ENCODE peak calls at places on chromosomes 4 and X, in six cellular contexts. M is esophagus squamous epithelium, O is GM12891, A is K562, Q is ovary, L is heart left ventricle. N is an unnamed sample.

GRCh38 chrX:132740316-132741123 is 217.9 kb downstream of the HS6ST2 start:
- DNase-seq in M (no peak), O (no peak), A (no peak), Q (no peak), L (no peak), N (no peak)

GRCh38 chrX:13252726-13253125 is 67.1 kb downstream of the ATXN3L start:
- DNase-seq in M (no peak), O (no peak), A (no peak), Q (no peak), L (no peak), N (no peak)

GRCh38 chrX:115650916-115651315 is 89.9 kb downstream of the PLS3 start:
- DNase-seq in M (no peak), O (no peak), A (peak), Q (peak), L (peak), N (no peak)

GRCh38 chr4:24482871-24483270 is 101.5 kb downstream of the DHX15 start:
- DNase-seq in M (no peak), O (no peak), A (no peak), Q (no peak), L (no peak), N (no peak)

GRCh38 chr4:132299866-132300265 is 849.2 kb upstream of the PCDH10 start:
- DNase-seq in M (no peak), O (no peak), A (no peak), Q (no peak), L (no peak), N (no peak)

GRCh38 chr4:177265729-177266128 is 43.9 kb upstream of the NEIL3 start:
- DNase-seq in M (no peak), O (no peak), A (no peak), Q (no peak), L (no peak), N (no peak)

GRCh38 chrX:155009994-155010472 is 12.5 kb downstream of the F8 start:
- DNase-seq in M (no peak), O (no peak), A (no peak), Q (no peak), L (no peak), N (no peak)

GRCh38 chr4:82758701-82759685 is 39.6 kb downstream of the SCD5 start:
- DNase-seq in M (no peak), O (no peak), A (no peak), Q (no peak), L (no peak), N (no peak)

GRCh38 chr4:40531636-40532023 is 98.0 kb downstream of the RBM47 start:
- DNase-seq in M (no peak), O (no peak), A (no peak), Q (no peak), L (no peak), N (no peak)

GRCh38 chrX:134443020-134443419 is 16.9 kb upstream of the HPRT1 start:
- DNase-seq in M (no peak), O (no peak), A (no peak), Q (no peak), L (no peak), N (no peak)

GRCh38 chr4:139956436-139957107 is 197.4 kb downstream of the MAML3 start:
- DNase-seq in M (no peak), O (no peak), A (no peak), Q (peak), L (no peak), N (no peak)

GRCh38 chr4:183392377-183392776 is 52.1 kb upstream of the CDKN2AIP start:
- DNase-seq in M (no peak), O (no peak), A (peak), Q (no peak), L (no peak), N (no peak)

GRCh38 chr4:182897601-182898478 is 19.3 kb downstream of the DCTD start:
- DNase-seq in M (no peak), O (no peak), A (no peak), Q (no peak), L (no peak), N (no peak)

GRCh38 chr4:24794111-24794860 is 1.1 kb upstream of the SOD3 start:
- DNase-seq in M (no peak), O (no peak), A (no peak), Q (peak), L (peak), N (no peak)

GRCh38 chr4:24551492-24552330 is 32.6 kb downstream of the DHX15 start:
- DNase-seq in M (no peak), O (no peak), A (peak), Q (no peak), L (no peak), N (no peak)

GRCh38 chr4:37101686-37102085 is 142.9 kb upstream of the NWD2 start:
- DNase-seq in M (no peak), O (no peak), A (no peak), Q (no peak), L (no peak), N (no peak)

GRCh38 chr4:120843840-120844527 is 78.5 kb downstream of the PRDM5 start:
- DNase-seq in M (no peak), O (no peak), A (no peak), Q (peak), L (no peak), N (peak)

GRCh38 chr4:83207497-83208105 is 77.0 kb downstream of the COQ2 start:
- DNase-seq in M (no peak), O (no peak), A (no peak), Q (no peak), L (no peak), N (peak)

GRCh38 chrX:40108959-40109287 is 11.2 kb upstream of the BCOR start:
- DNase-seq in M (no peak), O (no peak), A (peak), Q (peak), L (peak), N (no peak)

DNA sequence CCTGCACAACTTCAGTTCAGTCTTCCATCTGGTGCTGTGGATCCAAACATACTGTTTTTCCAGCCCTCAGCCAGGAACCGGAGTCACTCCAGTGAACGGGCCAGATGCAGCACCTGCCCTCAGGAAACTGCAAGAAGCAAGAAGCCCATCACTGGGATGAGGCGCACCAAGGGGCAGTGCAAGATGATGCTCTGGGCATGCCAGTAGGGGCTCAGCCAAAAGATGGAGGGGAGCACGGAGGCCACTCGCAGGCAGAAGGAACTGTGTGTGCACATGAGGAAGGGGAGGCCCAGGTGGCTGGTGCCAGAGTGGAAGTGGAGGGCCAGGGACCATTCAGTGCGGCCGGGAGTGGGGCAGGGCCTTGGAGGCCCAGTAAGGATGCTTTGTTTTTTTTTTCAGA is 161.7 kb upstream of the MAMLD1 start:
- DNase-seq in M (no peak), O (no peak), A (no peak), Q (no peak), L (no peak), N (no peak)
- TF ChIP-seq POLR2A in M (no peak), O (no peak), A (no peak), Q (no peak), L (no peak), N (no peak)

GRCh38 chr4:55346851-55347255 is 811 bp downstream of the SRD5A3 start:
- DNase-seq in M (no peak), O (peak), A (no peak), Q (no peak), L (no peak), N (no peak)

GRCh38 chr4:55347610-55348228 is 1.7 kb downstream of the SRD5A3 start:
- DNase-seq in M (no peak), O (no peak), A (peak), Q (no peak), L (no peak), N (no peak)

GRCh38 chr4:55345054-55345453 is 988 bp upstream of the SRD5A3 start:
- DNase-seq in M (no peak), O (no peak), A (no peak), Q (no peak), L (no peak), N (no peak)

GRCh38 chr4:55348436-55348835 is 2.4 kb downstream of the SRD5A3 start:
- DNase-seq in M (no peak), O (no peak), A (no peak), Q (no peak), L (no peak), N (no peak)

GRCh38 chr4:55345980-55346850 is at the start of gene SRD5A3:
- DNase-seq in M (peak), O (peak), A (peak), Q (peak), L (peak), N (peak)
- TF ChIP-seq POLR2A in M (peak), O (no peak), A (peak), Q (no peak), L (peak), N (peak)

DNA sequence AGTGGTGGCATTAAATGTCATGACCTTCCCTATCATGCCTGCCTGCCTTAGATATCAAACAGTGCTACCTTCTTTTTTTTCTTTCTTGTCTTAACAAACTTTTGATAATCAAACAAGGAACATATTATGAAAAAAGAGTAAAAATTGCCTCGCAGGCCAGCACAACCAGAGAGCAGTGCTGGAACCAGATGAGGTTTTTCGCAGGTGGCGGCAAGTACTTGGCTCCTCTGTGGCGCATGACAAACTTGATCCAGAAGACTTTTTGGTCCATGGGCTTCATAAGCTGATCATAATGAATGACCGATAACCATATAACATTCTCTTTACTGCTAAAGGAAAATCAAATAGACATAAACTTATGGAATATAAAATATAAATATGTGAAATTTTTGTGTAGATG is 61.8 kb downstream of the UGT2B10 start:
- DNase-seq in M (no peak), O (no peak), A (no peak), Q (no peak), L (no peak), N (no peak)
- TF ChIP-seq POLR2A in M (no peak), O (no peak), A (no peak), Q (no peak), L (no peak), N (no peak)

GRCh38 chrX:37846558-37846933 is 825 bp downstream of the DYNLT3 start:
- DNase-seq in M (no peak), O (no peak), A (no peak), Q (no peak), L (no peak), N (no peak)

GRCh38 chrX:37844622-37845021 is 2.7 kb downstream of the DYNLT3 start:
- DNase-seq in M (no peak), O (no peak), A (no peak), Q (no peak), L (no peak), N (no peak)

GRCh38 chrX:37846934-37847732 is at the start of gene DYNLT3:
- DNase-seq in M (peak), O (peak), A (peak), Q (peak), L (peak), N (peak)

GRCh38 chrX:37846141-37846540 is 1.2 kb downstream of the DYNLT3 start:
- DNase-seq in M (no peak), O (no peak), A (no peak), Q (no peak), L (no peak), N (no peak)

DNA sequence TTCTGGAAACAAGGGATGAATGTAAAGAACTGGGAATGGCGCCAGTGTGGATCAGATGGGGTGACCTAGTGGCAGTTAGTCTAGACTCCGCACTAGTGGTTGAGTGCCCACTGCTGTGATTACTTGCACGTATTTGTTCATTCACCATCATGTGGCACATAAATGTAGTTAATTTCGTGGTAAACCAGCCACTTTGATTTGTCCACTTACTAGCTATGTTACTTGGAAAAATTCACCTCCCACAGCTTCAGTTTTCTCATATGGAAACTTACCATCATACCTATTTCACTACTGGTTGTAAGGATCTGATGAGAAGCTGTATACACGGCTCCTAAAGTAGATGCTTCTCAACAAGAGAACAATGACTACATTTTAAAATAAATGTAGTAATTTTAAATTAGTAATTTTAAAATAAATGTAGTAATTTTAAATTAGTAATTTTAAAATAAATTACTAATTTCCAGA is 394 bp upstream of the DYNLT3 start:
- DNase-seq in M (no peak), O (no peak), A (no peak), Q (no peak), L (no peak), N (no peak)
- TF ChIP-seq POLR2A in M (no peak), O (no peak), A (no peak), Q (no peak), L (no peak), N (no peak)

GRCh38 chr4:74094227-74094626 is 4.8 kb downstream of the CXCL2 start:
- DNase-seq in M (no peak), O (no peak), A (no peak), Q (no peak), L (no peak), N (no peak)
- TF ChIP-seq POLR2A in M (no peak), O (no peak), A (no peak), Q (no peak), L (no peak), N (no peak)

DNA sequence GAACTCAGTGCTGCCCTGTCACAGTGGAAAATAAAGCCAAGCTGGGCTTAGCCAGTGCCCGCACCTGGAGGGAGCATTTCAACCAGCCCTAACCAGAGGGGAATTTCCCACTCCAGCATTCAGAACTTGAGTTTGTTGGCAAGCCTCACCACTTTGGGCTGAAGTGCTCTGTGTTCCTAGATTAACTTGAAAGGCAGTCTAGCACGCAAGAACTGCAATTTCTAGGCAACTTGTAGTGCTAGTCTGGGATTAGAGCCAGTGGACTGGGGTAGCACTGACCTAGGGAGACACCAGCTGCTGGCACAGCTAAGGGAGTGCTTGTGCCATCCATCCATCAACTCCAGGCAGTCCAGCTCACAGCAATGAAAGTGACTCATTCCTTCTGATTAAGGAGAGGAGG is 1060.6 kb upstream of the GRID2 start:
- DNase-seq in M (no peak), O (no peak), A (no peak), Q (no peak), L (peak), N (peak)
- TF ChIP-seq POLR2A in M (no peak), O (no peak), A (no peak), Q (no peak), L (no peak), N (no peak)

GRCh38 chr4:98928131-98928504 is 815 bp downstream of the EIF4E start:
- DNase-seq in M (peak), O (peak), A (peak), Q (peak), L (peak), N (peak)
- TF ChIP-seq POLR2A in M (no peak), O (peak), A (no peak), Q (no peak), L (no peak), N (peak)

GRCh38 chr4:153244969-153245368 is 40.7 kb downstream of the TRIM2 start:
- DNase-seq in M (no peak), O (no peak), A (no peak), Q (no peak), L (no peak), N (no peak)
- TF ChIP-seq POLR2A in M (no peak), O (no peak), A (no peak), Q (no peak), L (no peak), N (no peak)